ENCODE peak calls at places on chromosomes 6 and 20, in seven cellular contexts. One of them, this sample, is unnamed.
A peak's percentile ranks its signal among the peaks of the same experiment; 100 is the strongest.

GRCh38 chr20:58102252-58102651 is 126.2 kb downstream of the ANKRD60 start:
- DNase-seq in GM03348: no peak
- DNase-seq in activated CD4-positive, alpha-beta T cell treated with anti-CD3 and anti-CD28 coated beads for 24 hours: no peak
- DNase-seq in activated T-helper 1 cell treated with Interleukin-2 at 50 U/mL for 16 hours: no peak
- DNase-seq in stimulated activated CD4-positive, alpha-beta T cell treated with anti-CD3 and anti-CD28 coated beads, Interleukin-2, amount 100 ng/mL, for 48 hours: no peak
- DNase-seq in heart left ventricle: no peak
- DNase-seq in activated CD8-positive, alpha-beta memory T cell treated with anti-CD3 and anti-CD28 coated beads, Interleukin-2, amount 50 U/mL, for 4 hours: no peak
- DNase-seq in this sample: no peak

GRCh38 chr20:61899971-61900370 is 165.7 kb downstream of the TAF4 start:
- DNase-seq in GM03348: no peak
- DNase-seq in activated T-helper 1 cell treated with Interleukin-2 at 50 U/mL for 16 hours: no peak
- DNase-seq in heart left ventricle: peak; percentile 47
- DNase-seq in stimulated activated CD4-positive, alpha-beta T cell treated with anti-CD3 and anti-CD28 coated beads, Interleukin-2, amount 100 ng/mL, for 48 hours: no peak
- DNase-seq in activated CD8-positive, alpha-beta memory T cell treated with anti-CD3 and anti-CD28 coated beads, Interleukin-2, amount 50 U/mL, for 4 hours: no peak
- DNase-seq in activated CD4-positive, alpha-beta T cell treated with anti-CD3 and anti-CD28 coated beads for 24 hours: no peak
- DNase-seq in this sample: no peak

GRCh38 chr6:12119085-12119588 is 107.0 kb downstream of the HIVEP1 start:
- DNase-seq in GM03348: no peak
- DNase-seq in stimulated activated CD4-positive, alpha-beta T cell treated with anti-CD3 and anti-CD28 coated beads, Interleukin-2, amount 100 ng/mL, for 48 hours: no peak
- DNase-seq in heart left ventricle: no peak
- DNase-seq in activated CD8-positive, alpha-beta memory T cell treated with anti-CD3 and anti-CD28 coated beads, Interleukin-2, amount 50 U/mL, for 4 hours: no peak
- DNase-seq in activated CD4-positive, alpha-beta T cell treated with anti-CD3 and anti-CD28 coated beads for 24 hours: no peak
- DNase-seq in activated T-helper 1 cell treated with Interleukin-2 at 50 U/mL for 16 hours: no peak
- DNase-seq in this sample: no peak

GRCh38 chr6:144745434-144745833 is 460.3 kb downstream of the UTRN start:
- DNase-seq in activated CD4-positive, alpha-beta T cell treated with anti-CD3 and anti-CD28 coated beads for 24 hours: no peak
- DNase-seq in activated T-helper 1 cell treated with Interleukin-2 at 50 U/mL for 16 hours: no peak
- DNase-seq in heart left ventricle: no peak
- DNase-seq in stimulated activated CD4-positive, alpha-beta T cell treated with anti-CD3 and anti-CD28 coated beads, Interleukin-2, amount 100 ng/mL, for 48 hours: no peak
- DNase-seq in GM03348: no peak
- DNase-seq in activated CD8-positive, alpha-beta memory T cell treated with anti-CD3 and anti-CD28 coated beads, Interleukin-2, amount 50 U/mL, for 4 hours: no peak
- DNase-seq in this sample: no peak

GRCh38 chr6:35319346-35320030 is 21.9 kb downstream of the DEF6 start:
- DNase-seq in heart left ventricle: no peak
- DNase-seq in activated CD8-positive, alpha-beta memory T cell treated with anti-CD3 and anti-CD28 coated beads, Interleukin-2, amount 50 U/mL, for 4 hours: no peak
- DNase-seq in GM03348: no peak
- DNase-seq in activated T-helper 1 cell treated with Interleukin-2 at 50 U/mL for 16 hours: no peak
- DNase-seq in activated CD4-positive, alpha-beta T cell treated with anti-CD3 and anti-CD28 coated beads for 24 hours: no peak
- DNase-seq in stimulated activated CD4-positive, alpha-beta T cell treated with anti-CD3 and anti-CD28 coated beads, Interleukin-2, amount 100 ng/mL, for 48 hours: no peak
- DNase-seq in this sample: no peak

GRCh38 chr6:144321839-144322591 is 36.9 kb downstream of the UTRN start:
- DNase-seq in activated CD8-positive, alpha-beta memory T cell treated with anti-CD3 and anti-CD28 coated beads, Interleukin-2, amount 50 U/mL, for 4 hours: no peak
- DNase-seq in GM03348: peak; percentile 64
- DNase-seq in activated CD4-positive, alpha-beta T cell treated with anti-CD3 and anti-CD28 coated beads for 24 hours: no peak
- DNase-seq in heart left ventricle: no peak
- DNase-seq in stimulated activated CD4-positive, alpha-beta T cell treated with anti-CD3 and anti-CD28 coated beads, Interleukin-2, amount 100 ng/mL, for 48 hours: no peak
- DNase-seq in activated T-helper 1 cell treated with Interleukin-2 at 50 U/mL for 16 hours: no peak
- DNase-seq in this sample: no peak

GRCh38 chr6:39279539-39279938 is 34.7 kb downstream of the KCNK17 start:
- DNase-seq in heart left ventricle: no peak
- DNase-seq in stimulated activated CD4-positive, alpha-beta T cell treated with anti-CD3 and anti-CD28 coated beads, Interleukin-2, amount 100 ng/mL, for 48 hours: no peak
- DNase-seq in activated T-helper 1 cell treated with Interleukin-2 at 50 U/mL for 16 hours: no peak
- DNase-seq in activated CD8-positive, alpha-beta memory T cell treated with anti-CD3 and anti-CD28 coated beads, Interleukin-2, amount 50 U/mL, for 4 hours: no peak
- DNase-seq in activated CD4-positive, alpha-beta T cell treated with anti-CD3 and anti-CD28 coated beads for 24 hours: no peak
- DNase-seq in GM03348: no peak
- DNase-seq in this sample: no peak

GRCh38 chr6:142786476-142786875 is 158.5 kb downstream of the HIVEP2 start:
- DNase-seq in stimulated activated CD4-positive, alpha-beta T cell treated with anti-CD3 and anti-CD28 coated beads, Interleukin-2, amount 100 ng/mL, for 48 hours: no peak
- DNase-seq in activated CD4-positive, alpha-beta T cell treated with anti-CD3 and anti-CD28 coated beads for 24 hours: no peak
- DNase-seq in activated CD8-positive, alpha-beta memory T cell treated with anti-CD3 and anti-CD28 coated beads, Interleukin-2, amount 50 U/mL, for 4 hours: no peak
- DNase-seq in heart left ventricle: no peak
- DNase-seq in activated T-helper 1 cell treated with Interleukin-2 at 50 U/mL for 16 hours: no peak
- DNase-seq in GM03348: no peak
- DNase-seq in this sample: no peak

GRCh38 chr20:18585134-18585533 is 2.7 kb upstream of the DTD1 start:
- DNase-seq in heart left ventricle: no peak
- DNase-seq in stimulated activated CD4-positive, alpha-beta T cell treated with anti-CD3 and anti-CD28 coated beads, Interleukin-2, amount 100 ng/mL, for 48 hours: no peak
- DNase-seq in GM03348: peak; percentile 42
- DNase-seq in activated CD8-positive, alpha-beta memory T cell treated with anti-CD3 and anti-CD28 coated beads, Interleukin-2, amount 50 U/mL, for 4 hours: no peak
- DNase-seq in activated CD4-positive, alpha-beta T cell treated with anti-CD3 and anti-CD28 coated beads for 24 hours: no peak
- DNase-seq in activated T-helper 1 cell treated with Interleukin-2 at 50 U/mL for 16 hours: no peak
- DNase-seq in this sample: no peak

GRCh38 chr20:10549511-10549910 is 114.4 kb downstream of the SLX4IP start:
- DNase-seq in heart left ventricle: no peak
- DNase-seq in GM03348: no peak
- DNase-seq in activated CD8-positive, alpha-beta memory T cell treated with anti-CD3 and anti-CD28 coated beads, Interleukin-2, amount 50 U/mL, for 4 hours: no peak
- DNase-seq in stimulated activated CD4-positive, alpha-beta T cell treated with anti-CD3 and anti-CD28 coated beads, Interleukin-2, amount 100 ng/mL, for 48 hours: no peak
- DNase-seq in activated T-helper 1 cell treated with Interleukin-2 at 50 U/mL for 16 hours: no peak
- DNase-seq in activated CD4-positive, alpha-beta T cell treated with anti-CD3 and anti-CD28 coated beads for 24 hours: no peak
- DNase-seq in this sample: no peak

GRCh38 chr6:165999279-165999678 is 168.4 kb downstream of the TBXT start:
- DNase-seq in activated CD8-positive, alpha-beta memory T cell treated with anti-CD3 and anti-CD28 coated beads, Interleukin-2, amount 50 U/mL, for 4 hours: no peak
- DNase-seq in stimulated activated CD4-positive, alpha-beta T cell treated with anti-CD3 and anti-CD28 coated beads, Interleukin-2, amount 100 ng/mL, for 48 hours: no peak
- DNase-seq in GM03348: no peak
- DNase-seq in heart left ventricle: no peak
- DNase-seq in activated CD4-positive, alpha-beta T cell treated with anti-CD3 and anti-CD28 coated beads for 24 hours: no peak
- DNase-seq in activated T-helper 1 cell treated with Interleukin-2 at 50 U/mL for 16 hours: no peak
- DNase-seq in this sample: no peak

GRCh38 chr20:35317416-35317815 is 25.2 kb upstream of the FAM83C start:
- DNase-seq in GM03348: no peak
- DNase-seq in activated T-helper 1 cell treated with Interleukin-2 at 50 U/mL for 16 hours: no peak
- DNase-seq in activated CD8-positive, alpha-beta memory T cell treated with anti-CD3 and anti-CD28 coated beads, Interleukin-2, amount 50 U/mL, for 4 hours: no peak
- DNase-seq in activated CD4-positive, alpha-beta T cell treated with anti-CD3 and anti-CD28 coated beads for 24 hours: no peak
- DNase-seq in heart left ventricle: no peak
- DNase-seq in stimulated activated CD4-positive, alpha-beta T cell treated with anti-CD3 and anti-CD28 coated beads, Interleukin-2, amount 100 ng/mL, for 48 hours: no peak
- DNase-seq in this sample: no peak

GRCh38 chr6:107784669-107785068 is 39.4 kb downstream of the SCML4 start:
- DNase-seq in heart left ventricle: no peak
- DNase-seq in stimulated activated CD4-positive, alpha-beta T cell treated with anti-CD3 and anti-CD28 coated beads, Interleukin-2, amount 100 ng/mL, for 48 hours: no peak
- DNase-seq in activated CD8-positive, alpha-beta memory T cell treated with anti-CD3 and anti-CD28 coated beads, Interleukin-2, amount 50 U/mL, for 4 hours: peak; percentile 39
- DNase-seq in activated T-helper 1 cell treated with Interleukin-2 at 50 U/mL for 16 hours: no peak
- DNase-seq in GM03348: no peak
- DNase-seq in activated CD4-positive, alpha-beta T cell treated with anti-CD3 and anti-CD28 coated beads for 24 hours: no peak
- DNase-seq in this sample: no peak

GRCh38 chr20:41276317-41276751 is 41.2 kb downstream of the ZHX3 start:
- DNase-seq in activated CD8-positive, alpha-beta memory T cell treated with anti-CD3 and anti-CD28 coated beads, Interleukin-2, amount 50 U/mL, for 4 hours: no peak
- DNase-seq in heart left ventricle: no peak
- DNase-seq in GM03348: peak; percentile 10
- DNase-seq in activated CD4-positive, alpha-beta T cell treated with anti-CD3 and anti-CD28 coated beads for 24 hours: no peak
- DNase-seq in activated T-helper 1 cell treated with Interleukin-2 at 50 U/mL for 16 hours: no peak
- DNase-seq in stimulated activated CD4-positive, alpha-beta T cell treated with anti-CD3 and anti-CD28 coated beads, Interleukin-2, amount 100 ng/mL, for 48 hours: no peak
- DNase-seq in this sample: no peak

GRCh38 chr6:43313813-43314212 is 5.2 kb upstream of the CRIP3 start:
- DNase-seq in activated CD8-positive, alpha-beta memory T cell treated with anti-CD3 and anti-CD28 coated beads, Interleukin-2, amount 50 U/mL, for 4 hours: no peak
- DNase-seq in activated CD4-positive, alpha-beta T cell treated with anti-CD3 and anti-CD28 coated beads for 24 hours: no peak
- DNase-seq in heart left ventricle: no peak
- DNase-seq in GM03348: no peak
- DNase-seq in activated T-helper 1 cell treated with Interleukin-2 at 50 U/mL for 16 hours: no peak
- DNase-seq in stimulated activated CD4-positive, alpha-beta T cell treated with anti-CD3 and anti-CD28 coated beads, Interleukin-2, amount 100 ng/mL, for 48 hours: no peak
- DNase-seq in this sample: no peak

GRCh38 chr20:37308098-37309050 is 18.9 kb downstream of the MANBAL start:
- DNase-seq in heart left ventricle: no peak
- DNase-seq in GM03348: no peak
- DNase-seq in activated CD8-positive, alpha-beta memory T cell treated with anti-CD3 and anti-CD28 coated beads, Interleukin-2, amount 50 U/mL, for 4 hours: no peak
- DNase-seq in activated T-helper 1 cell treated with Interleukin-2 at 50 U/mL for 16 hours: no peak
- DNase-seq in stimulated activated CD4-positive, alpha-beta T cell treated with anti-CD3 and anti-CD28 coated beads, Interleukin-2, amount 100 ng/mL, for 48 hours: no peak
- DNase-seq in activated CD4-positive, alpha-beta T cell treated with anti-CD3 and anti-CD28 coated beads for 24 hours: no peak
- DNase-seq in this sample: peak; percentile 26

GRCh38 chr6:87905101-87905517 is 142.5 kb upstream of the SPACA1 start:
- DNase-seq in activated CD8-positive, alpha-beta memory T cell treated with anti-CD3 and anti-CD28 coated beads, Interleukin-2, amount 50 U/mL, for 4 hours: no peak
- DNase-seq in activated CD4-positive, alpha-beta T cell treated with anti-CD3 and anti-CD28 coated beads for 24 hours: no peak
- DNase-seq in stimulated activated CD4-positive, alpha-beta T cell treated with anti-CD3 and anti-CD28 coated beads, Interleukin-2, amount 100 ng/mL, for 48 hours: no peak
- DNase-seq in activated T-helper 1 cell treated with Interleukin-2 at 50 U/mL for 16 hours: no peak
- DNase-seq in GM03348: no peak
- DNase-seq in heart left ventricle: no peak
- DNase-seq in this sample: peak; percentile 35